ENCODE peak calls at places on chromosomes 6 and 20, in seven cellular contexts. C, U, Q, S, R, B and M are unnamed samples. For H3K36me3, the result is how much of the 10 kb centered on the place peaks cover.

GRCh38 chr20:35849726-35850125 is 77.9 kb downstream of the PHF20 start:
- DNase-seq in C (no peak), U (no peak), Q (no peak), S (no peak), R (no peak), B (no peak), M (peak)

GRCh38 chr6:88856566-88856965 is 106.9 kb downstream of the RNGTT start:
- DNase-seq in C (no peak), U (peak), Q (no peak), S (no peak), R (no peak), B (no peak), M (no peak)

GRCh38 chr6:75882734-75883133 is 133.7 kb downstream of the MYO6 start:
- DNase-seq in C (no peak), U (peak), Q (no peak), S (no peak), R (no peak), B (no peak), M (no peak)

GRCh38 chr20:56630506-56631317 is 1.6 kb downstream of the TFAP2C start:
- DNase-seq in C (no peak), U (no peak), Q (no peak), S (peak), R (no peak), B (no peak), M (no peak)

GRCh38 chr6:54448617-54449016 is 140.4 kb downstream of the TINAG start:
- DNase-seq in C (no peak), U (no peak), Q (no peak), S (no peak), R (no peak), B (no peak), M (no peak)

GRCh38 chr6:12818324-12818723 is 101.8 kb downstream of the PHACTR1 start:
- DNase-seq in C (no peak), U (no peak), Q (no peak), S (no peak), R (no peak), B (no peak), M (no peak)

GRCh38 chr6:84177253-84177652 is 50.2 kb downstream of the CEP162 start:
- DNase-seq in C (no peak), U (no peak), Q (no peak), S (no peak), R (no peak), B (no peak), M (no peak)

GRCh38 chr6:34115396-34116314 is 30.2 kb downstream of the GRM4 start:
- DNase-seq in C (no peak), U (peak), Q (no peak), S (peak), R (no peak), B (no peak), M (no peak)

GRCh38 chr20:37552415-37552814 is 24.7 kb upstream of the BLCAP start:
- DNase-seq in C (no peak), U (peak), Q (no peak), S (no peak), R (no peak), B (no peak), M (no peak)

GRCh38 chr20:38774167-38774566 is 25.9 kb downstream of the ACTR5 start:
- DNase-seq in C (no peak), U (no peak), Q (no peak), S (no peak), R (no peak), B (no peak), M (no peak)

DNA sequence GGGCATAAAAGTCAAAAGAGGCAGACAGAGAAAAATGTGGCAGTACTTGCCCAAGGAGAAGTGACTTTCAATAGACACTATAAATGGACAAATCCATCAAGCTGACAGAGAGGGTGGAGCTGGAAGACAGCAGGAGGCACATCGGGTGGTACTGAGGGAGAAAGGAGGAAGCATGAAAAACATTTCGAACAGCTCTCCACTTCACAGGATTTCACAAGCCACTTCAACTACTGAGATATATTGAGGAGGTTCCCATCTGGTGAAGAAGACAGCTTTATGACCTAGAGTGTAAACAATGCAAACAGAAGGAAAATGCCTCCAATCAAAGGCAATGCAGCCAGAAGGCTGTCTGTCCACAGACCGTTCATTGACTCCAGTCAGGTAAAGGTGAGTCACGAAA is 259.4 kb upstream of the ECI2 start:
- DNase-seq in C (no peak), U (no peak), Q (no peak), S (peak), R (no peak), B (no peak), M (no peak)
- TF ChIP-seq CTCF in C (no peak), U (no peak), Q (no peak), S (no peak), R (no peak), B (no peak), M (no peak)

GRCh38 chr20:32448306-32449056 is 90.3 kb downstream of the ASXL1 start:
- DNase-seq in C (no peak), U (no peak), Q (no peak), S (no peak), R (peak), B (no peak), M (no peak)
- H3K36me3 ChIP-seq in C (under half), U (half or more), Q (under half), S (under half), R (under half), B (under half), M (half or more)

DNA sequence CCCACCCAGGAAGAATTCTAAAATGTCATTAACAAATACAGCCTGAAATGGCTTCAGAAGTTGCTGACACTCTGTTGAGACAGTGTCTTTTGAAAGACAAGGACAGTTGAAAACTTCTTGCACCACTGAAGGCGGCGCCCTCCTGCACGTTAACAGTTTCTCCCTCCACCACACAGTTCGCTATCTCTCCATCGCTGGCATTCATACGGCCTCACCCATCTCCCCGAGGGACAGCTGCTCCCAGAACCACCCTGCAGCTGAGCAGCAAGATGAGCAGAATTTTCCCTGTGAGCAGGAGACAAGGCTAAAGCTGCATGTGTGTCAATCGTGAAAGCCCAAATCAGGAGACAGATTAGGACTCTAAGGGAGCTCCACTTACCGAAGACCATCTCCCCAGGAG is 113.3 kb downstream of the LY86 start:
- DNase-seq in C (no peak), U (no peak), Q (no peak), S (no peak), R (no peak), B (no peak), M (no peak)
- TF ChIP-seq CTCF in C (no peak), U (no peak), Q (no peak), S (no peak), R (no peak), B (no peak), M (no peak)

GRCh38 chr6:103617642-103618041 is 1242.1 kb downstream of the HACE1 start:
- DNase-seq in C (no peak), U (no peak), Q (no peak), S (no peak), R (no peak), B (no peak), M (no peak)
- H3K36me3 ChIP-seq in C (under half), U (under half), Q (under half), S (under half), R (under half), B (under half), M (under half)

DNA sequence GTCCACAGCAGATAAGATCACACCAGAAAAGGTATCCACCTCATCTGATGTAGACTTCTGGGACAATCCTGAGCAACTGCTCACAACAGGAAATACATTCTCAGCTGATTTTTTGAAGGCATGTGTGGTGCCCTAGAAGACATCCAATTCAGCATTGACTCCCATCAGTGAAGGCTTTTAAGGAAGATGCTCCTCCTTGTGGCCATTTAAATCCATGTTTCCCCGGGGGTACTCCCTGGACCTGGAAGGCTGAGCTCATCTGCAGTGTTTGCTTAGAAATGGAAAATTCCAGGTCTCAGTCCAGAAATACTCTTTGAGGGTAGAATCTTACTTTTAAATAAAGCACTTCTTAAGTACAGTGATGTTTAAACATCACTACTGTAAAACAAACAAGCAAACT is 195.5 kb upstream of the PDE10A start:
- DNase-seq in C (no peak), U (peak), Q (no peak), S (no peak), R (no peak), B (no peak), M (no peak)
- TF ChIP-seq CTCF in C (no peak), U (peak), Q (no peak), S (peak), R (no peak), B (no peak), M (no peak)